ENCODE peak calls at places on chromosomes 16 and 17, in eight cellular contexts. S is effector memory CD8-positive, alpha-beta T cell; Q is AG09319; P is COR-L47; Y is stimulated activated CD4-positive, alpha-beta T cell treated with anti-CD3 and anti-CD28 coated beads, Interleukin-4, amount 100 ng/mL, for 4 hours; N is cardiac muscle cell; G is H1; L is activated gamma-delta T cell treated with anti-CD3 and anti-CD28 coated beads, Interleukin-2, amount 50 U/mL, for 16 hours. B is an unnamed sample.

GRCh38 chr17:7284911-7285310 is 3.4 kb downstream of the SLC2A4 start:
- DNase-seq in S (no peak), Q (no peak), P (no peak), Y (no peak), N (no peak), G (no peak), L (no peak), B (no peak)

GRCh38 chr17:62895256-62895649 is 70.8 kb upstream of the TANC2 start:
- DNase-seq in S (no peak), Q (no peak), P (no peak), Y (no peak), N (no peak), G (no peak), L (no peak), B (no peak)

GRCh38 chr17:74211141-74211928 is 2.0 kb upstream of the TTYH2 start:
- DNase-seq in S (no peak), Q (no peak), P (no peak), Y (peak; percentile 20), N (no peak), G (peak; percentile 73), L (no peak), B (no peak)

GRCh38 chr16:78045865-78046581 is 23.7 kb downstream of the CLEC3A start:
- DNase-seq in S (peak; percentile 7), Q (no peak), P (no peak), Y (peak; percentile 14), N (peak; percentile 68), G (peak; percentile 97), L (no peak), B (peak; percentile 38)

GRCh38 chr17:47618416-47618815 is 31.3 kb upstream of the KPNB1 start:
- DNase-seq in S (no peak), Q (no peak), P (no peak), Y (no peak), N (peak; percentile 17), G (no peak), L (no peak), B (no peak)

GRCh38 chr17:81142301-81143199 is 22.8 kb upstream of the PVALEF start:
- DNase-seq in S (peak; percentile 53), Q (peak; percentile 41), P (peak; percentile 87), Y (peak; percentile 50), N (peak; percentile 84), G (peak; percentile 86), L (peak; percentile 32), B (peak; percentile 93)

GRCh38 chr17:71486171-71486740 is 634.6 kb upstream of the SOX9 start:
- DNase-seq in S (no peak), Q (no peak), P (no peak), Y (no peak), N (no peak), G (no peak), L (no peak), B (no peak)

GRCh38 chr17:28166478-28166877 is 124.0 kb downstream of the NLK start:
- DNase-seq in S (no peak), Q (no peak), P (no peak), Y (no peak), N (no peak), G (no peak), L (no peak), B (no peak)

GRCh38 chr17:38762231-38762630 is 9.7 kb downstream of the PSMB3 start:
- DNase-seq in S (no peak), Q (no peak), P (no peak), Y (no peak), N (no peak), G (no peak), L (no peak), B (no peak)

GRCh38 chr17:64226132-64226531 is 36.9 kb downstream of the TEX2 start:
- DNase-seq in S (no peak), Q (no peak), P (no peak), Y (no peak), N (peak; percentile 30), G (no peak), L (no peak), B (no peak)

GRCh38 chr17:7897773-7898172 is 9.2 kb downstream of the CHD3 start:
- DNase-seq in S (no peak), Q (no peak), P (no peak), Y (no peak), N (peak; percentile 77), G (no peak), L (no peak), B (no peak)

GRCh38 chr16:8346291-8346690 is 244.0 kb downstream of the TMEM114 start:
- DNase-seq in S (no peak), Q (no peak), P (no peak), Y (no peak), N (no peak), G (peak; percentile 47), L (no peak), B (no peak)

GRCh38 chr16:81623365-81624102 is 155.6 kb upstream of the PLCG2 start:
- DNase-seq in S (peak; percentile 56), Q (no peak), P (peak; percentile 63), Y (peak; percentile 41), N (peak; percentile 65), G (no peak), L (peak; percentile 47), B (peak; percentile 55)

GRCh38 chr17:52027620-52028019 is 130.9 kb downstream of the CA10 start:
- DNase-seq in S (no peak), Q (no peak), P (no peak), Y (no peak), N (peak; percentile 38), G (no peak), L (no peak), B (no peak)

GRCh38 chr16:3717235-3718018 is at the start of gene TRAP1:
- DNase-seq in S (peak; percentile 90), Q (peak; percentile 44), P (peak; percentile 83), Y (peak; percentile 97), N (peak; percentile 89), G (peak; percentile 94), L (peak; percentile 89), B (peak; percentile 98)

GRCh38 chr16:89906141-89907025 is 12.3 kb upstream of the MC1R start:
- DNase-seq in S (no peak), Q (no peak), P (no peak), Y (no peak), N (no peak), G (no peak), L (no peak), B (no peak)

GRCh38 chr16:88899901-88900648 is 33.6 kb upstream of the PABPN1L start:
- DNase-seq in S (no peak), Q (no peak), P (no peak), Y (no peak), N (no peak), G (no peak), L (no peak), B (no peak)

GRCh38 chr16:24748242-24748641 is 18.8 kb downstream of the TNRC6A start:
- DNase-seq in S (no peak), Q (no peak), P (no peak), Y (no peak), N (peak; percentile 90), G (no peak), L (no peak), B (no peak)

GRCh38 chr16:8888951-8889892 is 7.1 kb downstream of the LITAFD start:
- DNase-seq in S (no peak), Q (no peak), P (no peak), Y (no peak), N (no peak), G (no peak), L (no peak), B (no peak)